ENCODE peak calls at places on chromosome 20, in four cellular contexts. X is cardiac muscle cell, K is cardiac fibroblast, A is HFF-Myc. Y is an unnamed sample.

GRCh38 chr20:4898282-4898681 is 103.0 kb downstream of the SLC23A2 start:
- DNase-seq in K (peak), A (peak), X (peak), Y (no peak)

GRCh38 chr20:3712279-3712873 is at the start of gene SIGLEC1:
- DNase-seq in X (peak), K (no peak), A (no peak), Y (no peak)

GRCh38 chr20:45269056-45269455 is 14.7 kb upstream of the SLPI start:
- DNase-seq in A (no peak), X (no peak), K (no peak), Y (no peak)

GRCh38 chr20:64158346-64159285 is 5.6 kb upstream of the MYT1 start:
- DNase-seq in K (no peak), X (no peak), A (no peak), Y (no peak)

GRCh38 chr20:43963872-43964791 is 49.5 kb downstream of the TOX2 start:
- DNase-seq in A (no peak), K (peak), X (peak), Y (no peak)

GRCh38 chr20:44970243-44970757 is 4.0 kb downstream of the STK4 start:
- DNase-seq in A (no peak), K (no peak), X (no peak), Y (no peak)

GRCh38 chr20:36919715-36920333 is 31.7 kb downstream of the SAMHD1 start:
- DNase-seq in A (peak), X (peak), K (peak), Y (peak)

GRCh38 chr20:59165389-59165785 is 1.8 kb downstream of the ZNF831 start:
- DNase-seq in X (no peak), K (no peak), A (no peak), Y (no peak)

GRCh38 chr20:11894072-11894471 is 23.6 kb upstream of the BTBD3 start:
- DNase-seq in X (no peak), K (no peak), A (no peak), Y (no peak)

GRCh38 chr20:56503911-56504310 is 20.6 kb upstream of the FAM209A start:
- DNase-seq in X (no peak), A (no peak), K (no peak), Y (no peak)

GRCh38 chr20:32356935-32357868 is 929 bp upstream of the ASXL1 start:
- DNase-seq in X (peak), K (peak), A (no peak), Y (no peak)

GRCh38 chr20:52763321-52763853 is 208.8 kb upstream of the TSHZ2 start:
- DNase-seq in K (no peak), X (no peak), A (no peak), Y (no peak)

GRCh38 chr20:43537921-43538854 is 20.6 kb upstream of the SGK2 start:
- DNase-seq in K (peak), X (peak), A (peak), Y (peak)

GRCh38 chr20:58715709-58716475 is 23.3 kb downstream of the NPEPL1 start:
- DNase-seq in K (no peak), A (no peak), X (no peak), Y (peak)

GRCh38 chr20:48716086-48716485 is 111.7 kb downstream of the PREX1 start:
- DNase-seq in K (no peak), A (no peak), X (no peak), Y (no peak)

GRCh38 chr20:38123021-38123587 is 42.0 kb downstream of the TGM2 start:
- DNase-seq in K (peak), X (peak), A (no peak), Y (no peak)

GRCh38 chr20:17536944-17537444 is 5.8 kb upstream of the BFSP1 start:
- DNase-seq in K (peak), A (peak), X (peak), Y (peak)

GRCh38 chr20:61662226-61662945 is 403.3 kb downstream of the TAF4 start:
- DNase-seq in A (no peak), K (no peak), X (no peak), Y (no peak)
- TF ChIP-seq CTCF in A (peak), K (no peak), X (no peak), Y (no peak)

GRCh38 chr20:46438156-46438750 is 31.8 kb upstream of the ELMO2 start:
- DNase-seq in A (peak), X (peak), K (peak), Y (peak)
- TF ChIP-seq CTCF in A (peak), X (peak), K (peak), Y (peak)

GRCh38 chr20:33415948-33416347 is 14.6 kb upstream of the CDK5RAP1 start:
- DNase-seq in X (peak), A (no peak), K (peak), Y (no peak)
- TF ChIP-seq CTCF in X (peak), A (peak), K (peak), Y (peak)

DNA sequence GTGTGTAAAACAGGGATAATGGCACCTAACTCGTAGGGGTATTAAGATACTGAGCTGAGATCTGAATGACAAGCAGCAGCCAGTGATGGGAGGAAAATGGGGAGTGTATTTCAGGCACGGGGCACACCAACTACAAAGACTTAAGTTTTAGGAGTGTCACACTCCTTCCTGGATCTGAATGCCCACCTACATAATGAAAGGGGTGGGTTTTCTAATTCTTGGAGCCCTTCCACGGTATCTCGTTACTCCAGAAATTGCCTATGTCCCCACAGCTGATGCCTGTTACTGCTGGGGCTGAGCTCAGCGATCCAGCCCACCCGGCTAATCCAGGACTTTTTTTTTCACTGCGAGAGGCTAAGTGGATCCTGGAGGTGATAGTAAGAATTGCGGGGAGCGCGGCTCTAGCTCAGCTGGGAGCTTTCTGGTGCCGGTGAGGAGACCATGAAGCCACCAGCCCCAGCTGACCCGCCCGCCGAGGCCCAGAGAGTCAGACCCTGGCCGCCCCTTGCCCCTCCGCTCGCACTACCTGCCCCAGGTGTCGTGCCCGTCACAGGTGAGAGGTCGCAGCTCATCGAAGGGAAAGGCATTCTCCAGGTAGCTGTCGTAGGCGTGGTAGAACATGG is 726 bp downstream of the EDEM2 start:
- DNase-seq in A (no peak), X (no peak), K (peak), Y (no peak)
- TF ChIP-seq CTCF in A (no peak), X (peak), K (peak), Y (no peak)

Y was measured in GM13977.